ENCODE peak calls at places on chromosomes 13 and 19, in six cellular contexts. One of them, this sample, is unnamed.

GRCh38 chr13:32951580-32951979 is 64.6 kb upstream of the KL start:
- DNase-seq in breast epithelium: no peak
- DNase-seq in upper lobe of left lung: no peak
- DNase-seq in Panc1: no peak
- DNase-seq in sigmoid colon: no peak
- DNase-seq in GM12878: no peak
- DNase-seq in this sample: no peak

GRCh38 chr19:53246498-53246897 is 8.2 kb downstream of the ZNF677 start:
- DNase-seq in breast epithelium: no peak
- DNase-seq in upper lobe of left lung: no peak
- DNase-seq in Panc1: no peak
- DNase-seq in sigmoid colon: no peak
- DNase-seq in GM12878: peak
- DNase-seq in this sample: no peak

GRCh38 chr13:61880576-61881283 is 465.1 kb upstream of the PCDH20 start:
- DNase-seq in breast epithelium: no peak
- DNase-seq in upper lobe of left lung: no peak
- DNase-seq in Panc1: peak
- DNase-seq in sigmoid colon: no peak
- DNase-seq in GM12878: no peak
- DNase-seq in this sample: no peak

GRCh38 chr19:18170714-18171255 is 2.8 kb upstream of the IFI30 start:
- DNase-seq in breast epithelium: no peak
- DNase-seq in upper lobe of left lung: no peak
- DNase-seq in Panc1: no peak
- DNase-seq in sigmoid colon: no peak
- DNase-seq in GM12878: peak
- DNase-seq in this sample: no peak

GRCh38 chr19:40604647-40605200 is 3.6 kb downstream of the LTBP4 start:
- DNase-seq in breast epithelium: no peak
- DNase-seq in upper lobe of left lung: peak
- DNase-seq in Panc1: no peak
- DNase-seq in sigmoid colon: peak
- DNase-seq in GM12878: no peak
- DNase-seq in this sample: no peak

GRCh38 chr19:4609878-4610511 is 29.3 kb upstream of the TNFAIP8L1 start:
- DNase-seq in breast epithelium: no peak
- DNase-seq in upper lobe of left lung: peak
- DNase-seq in Panc1: no peak
- DNase-seq in sigmoid colon: no peak
- DNase-seq in GM12878: no peak
- DNase-seq in this sample: no peak

GRCh38 chr19:3481241-3482090 is 1.1 kb upstream of the SMIM24 start:
- DNase-seq in breast epithelium: no peak
- DNase-seq in upper lobe of left lung: peak
- DNase-seq in Panc1: no peak
- DNase-seq in sigmoid colon: no peak
- DNase-seq in GM12878: no peak
- DNase-seq in this sample: no peak

GRCh38 chr19:52742516-52742915 is 7.7 kb upstream of the ZNF611 start:
- DNase-seq in breast epithelium: no peak
- DNase-seq in upper lobe of left lung: no peak
- DNase-seq in Panc1: no peak
- DNase-seq in sigmoid colon: no peak
- DNase-seq in GM12878: no peak
- DNase-seq in this sample: no peak

GRCh38 chr13:94169783-94170513 is 309.5 kb downstream of the DCT start:
- DNase-seq in breast epithelium: peak
- DNase-seq in upper lobe of left lung: no peak
- DNase-seq in Panc1: no peak
- DNase-seq in sigmoid colon: no peak
- DNase-seq in GM12878: no peak
- DNase-seq in this sample: no peak

GRCh38 chr13:20869540-20869939 is 33.0 kb downstream of the XPO4 start:
- DNase-seq in breast epithelium: no peak
- DNase-seq in upper lobe of left lung: no peak
- DNase-seq in Panc1: no peak
- DNase-seq in sigmoid colon: no peak
- DNase-seq in GM12878: no peak
- DNase-seq in this sample: no peak

GRCh38 chr13:113635048-113635420 is 23.0 kb downstream of the ATP4B start:
- DNase-seq in breast epithelium: no peak
- DNase-seq in upper lobe of left lung: no peak
- DNase-seq in Panc1: no peak
- DNase-seq in sigmoid colon: no peak
- DNase-seq in GM12878: no peak
- DNase-seq in this sample: no peak

GRCh38 chr19:6218497-6219146 is 61.2 kb downstream of the MLLT1 start:
- DNase-seq in breast epithelium: peak
- DNase-seq in upper lobe of left lung: peak
- DNase-seq in Panc1: peak
- DNase-seq in sigmoid colon: peak
- DNase-seq in GM12878: peak
- DNase-seq in this sample: no peak

GRCh38 chr19:43735957-43736356 is 18.8 kb downstream of the SMG9 start:
- DNase-seq in breast epithelium: no peak
- DNase-seq in upper lobe of left lung: no peak
- DNase-seq in Panc1: no peak
- DNase-seq in sigmoid colon: no peak
- DNase-seq in GM12878: no peak
- DNase-seq in this sample: no peak

GRCh38 chr19:15264061-15264932 is 32.0 kb upstream of the EPHX3 start:
- DNase-seq in breast epithelium: peak
- DNase-seq in upper lobe of left lung: no peak
- DNase-seq in Panc1: no peak
- DNase-seq in sigmoid colon: peak
- DNase-seq in GM12878: no peak
- DNase-seq in this sample: no peak

GRCh38 chr19:41785653-41786052 is 10.7 kb upstream of the CEACAM3 start:
- DNase-seq in breast epithelium: peak
- DNase-seq in upper lobe of left lung: no peak
- DNase-seq in Panc1: no peak
- DNase-seq in sigmoid colon: no peak
- DNase-seq in GM12878: peak
- DNase-seq in this sample: no peak

GRCh38 chr13:50387124-50387581 is 371.9 kb downstream of the KCNRG start:
- DNase-seq in breast epithelium: no peak
- DNase-seq in upper lobe of left lung: peak
- DNase-seq in Panc1: no peak
- DNase-seq in sigmoid colon: no peak
- DNase-seq in GM12878: no peak
- DNase-seq in this sample: no peak

GRCh38 chr19:38841787-38842438 is 7.9 kb downstream of the HNRNPL start:
- DNase-seq in breast epithelium: no peak
- DNase-seq in upper lobe of left lung: no peak
- DNase-seq in Panc1: no peak
- DNase-seq in sigmoid colon: no peak
- DNase-seq in GM12878: no peak
- DNase-seq in this sample: no peak

GRCh38 chr13:28136916-28137315 is 1.4 kb upstream of the PAN3 start:
- DNase-seq in breast epithelium: no peak
- DNase-seq in upper lobe of left lung: no peak
- DNase-seq in Panc1: no peak
- DNase-seq in sigmoid colon: no peak
- DNase-seq in GM12878: no peak
- DNase-seq in this sample: no peak

GRCh38 chr13:22137361-22138050 is 466.6 kb downstream of the FGF9 start:
- DNase-seq in breast epithelium: no peak
- DNase-seq in upper lobe of left lung: no peak
- DNase-seq in Panc1: no peak
- DNase-seq in sigmoid colon: no peak
- DNase-seq in GM12878: no peak
- DNase-seq in this sample: no peak
- TF ChIP-seq POLR2AphosphoS5 in breast epithelium: no peak
- TF ChIP-seq POLR2AphosphoS5 in upper lobe of left lung: no peak
- TF ChIP-seq POLR2AphosphoS5 in Panc1: no peak
- TF ChIP-seq POLR2AphosphoS5 in sigmoid colon: no peak
- TF ChIP-seq POLR2AphosphoS5 in GM12878: no peak
- TF ChIP-seq POLR2AphosphoS5 in this sample: no peak

GRCh38 chr13:39313721-39314120 is 275.5 kb downstream of the NHLRC3 start:
- DNase-seq in breast epithelium: no peak
- DNase-seq in upper lobe of left lung: no peak
- DNase-seq in Panc1: no peak
- DNase-seq in sigmoid colon: no peak
- DNase-seq in GM12878: no peak
- DNase-seq in this sample: no peak
- TF ChIP-seq POLR2AphosphoS5 in breast epithelium: no peak
- TF ChIP-seq POLR2AphosphoS5 in upper lobe of left lung: no peak
- TF ChIP-seq POLR2AphosphoS5 in Panc1: no peak
- TF ChIP-seq POLR2AphosphoS5 in sigmoid colon: no peak
- TF ChIP-seq POLR2AphosphoS5 in GM12878: no peak
- TF ChIP-seq POLR2AphosphoS5 in this sample: no peak

GRCh38 chr19:33375760-33376159 is 2.3 kb downstream of the CEBPG start:
- DNase-seq in breast epithelium: no peak
- DNase-seq in upper lobe of left lung: no peak
- DNase-seq in Panc1: no peak
- DNase-seq in sigmoid colon: no peak
- DNase-seq in GM12878: no peak
- DNase-seq in this sample: no peak

GRCh38 chr19:33376423-33376822 is 2.9 kb downstream of the CEBPG start:
- DNase-seq in breast epithelium: no peak
- DNase-seq in upper lobe of left lung: no peak
- DNase-seq in Panc1: peak
- DNase-seq in sigmoid colon: peak
- DNase-seq in GM12878: no peak
- DNase-seq in this sample: no peak

GRCh38 chr19:33375156-33375744 is 1.7 kb downstream of the CEBPG start:
- DNase-seq in breast epithelium: no peak
- DNase-seq in upper lobe of left lung: no peak
- DNase-seq in Panc1: no peak
- DNase-seq in sigmoid colon: no peak
- DNase-seq in GM12878: no peak
- DNase-seq in this sample: no peak

GRCh38 chr19:33373701-33374405 is at the start of gene CEBPG:
- DNase-seq in breast epithelium: no peak
- DNase-seq in upper lobe of left lung: peak
- DNase-seq in Panc1: no peak
- DNase-seq in sigmoid colon: peak
- DNase-seq in GM12878: no peak
- DNase-seq in this sample: no peak

GRCh38 chr19:33374406-33374703 is 846 bp downstream of the CEBPG start:
- DNase-seq in breast epithelium: no peak
- DNase-seq in upper lobe of left lung: peak
- DNase-seq in Panc1: no peak
- DNase-seq in sigmoid colon: no peak
- DNase-seq in GM12878: no peak
- DNase-seq in this sample: no peak
- TF ChIP-seq POLR2AphosphoS5 in breast epithelium: peak
- TF ChIP-seq POLR2AphosphoS5 in upper lobe of left lung: no peak
- TF ChIP-seq POLR2AphosphoS5 in Panc1: no peak
- TF ChIP-seq POLR2AphosphoS5 in sigmoid colon: no peak
- TF ChIP-seq POLR2AphosphoS5 in GM12878: no peak
- TF ChIP-seq POLR2AphosphoS5 in this sample: no peak

GRCh38 chr19:9667898-9668297 is 7.0 kb downstream of the ZNF562 start:
- DNase-seq in breast epithelium: no peak
- DNase-seq in upper lobe of left lung: no peak
- DNase-seq in Panc1: no peak
- DNase-seq in sigmoid colon: no peak
- DNase-seq in GM12878: no peak
- DNase-seq in this sample: no peak
- TF ChIP-seq POLR2AphosphoS5 in breast epithelium: no peak
- TF ChIP-seq POLR2AphosphoS5 in upper lobe of left lung: no peak
- TF ChIP-seq POLR2AphosphoS5 in Panc1: no peak
- TF ChIP-seq POLR2AphosphoS5 in sigmoid colon: no peak
- TF ChIP-seq POLR2AphosphoS5 in GM12878: no peak
- TF ChIP-seq POLR2AphosphoS5 in this sample: no peak

GRCh38 chr19:55146078-55146647 is 2.8 kb downstream of the TNNT1 start:
- DNase-seq in breast epithelium: no peak
- DNase-seq in upper lobe of left lung: peak
- DNase-seq in Panc1: no peak
- DNase-seq in sigmoid colon: no peak
- DNase-seq in GM12878: no peak
- DNase-seq in this sample: no peak
- TF ChIP-seq POLR2AphosphoS5 in breast epithelium: no peak
- TF ChIP-seq POLR2AphosphoS5 in upper lobe of left lung: no peak
- TF ChIP-seq POLR2AphosphoS5 in Panc1: no peak
- TF ChIP-seq POLR2AphosphoS5 in sigmoid colon: no peak
- TF ChIP-seq POLR2AphosphoS5 in GM12878: no peak
- TF ChIP-seq POLR2AphosphoS5 in this sample: no peak

GRCh38 chr13:46140044-46140443 is 35.2 kb upstream of the CPB2 start:
- DNase-seq in breast epithelium: no peak
- DNase-seq in upper lobe of left lung: no peak
- DNase-seq in Panc1: no peak
- DNase-seq in sigmoid colon: no peak
- DNase-seq in GM12878: no peak
- DNase-seq in this sample: no peak
- TF ChIP-seq POLR2AphosphoS5 in breast epithelium: no peak
- TF ChIP-seq POLR2AphosphoS5 in upper lobe of left lung: no peak
- TF ChIP-seq POLR2AphosphoS5 in Panc1: no peak
- TF ChIP-seq POLR2AphosphoS5 in sigmoid colon: no peak
- TF ChIP-seq POLR2AphosphoS5 in GM12878: peak
- TF ChIP-seq POLR2AphosphoS5 in this sample: no peak

GRCh38 chr19:45526143-45526542 is 18.9 kb downstream of the VASP start:
- DNase-seq in breast epithelium: peak
- DNase-seq in upper lobe of left lung: no peak
- DNase-seq in Panc1: no peak
- DNase-seq in sigmoid colon: peak
- DNase-seq in GM12878: no peak
- DNase-seq in this sample: no peak

GRCh38 chr19:45527731-45528130 is 20.5 kb downstream of the VASP start:
- DNase-seq in breast epithelium: no peak
- DNase-seq in upper lobe of left lung: no peak
- DNase-seq in Panc1: no peak
- DNase-seq in sigmoid colon: no peak
- DNase-seq in GM12878: no peak
- DNase-seq in this sample: no peak

GRCh38 chr19:45526971-45527370 is 19.7 kb downstream of the VASP start:
- DNase-seq in breast epithelium: no peak
- DNase-seq in upper lobe of left lung: no peak
- DNase-seq in Panc1: no peak
- DNase-seq in sigmoid colon: no peak
- DNase-seq in GM12878: no peak
- DNase-seq in this sample: no peak

GRCh38 chr19:45528744-45529453 is 21.6 kb downstream of the VASP start:
- DNase-seq in breast epithelium: peak
- DNase-seq in upper lobe of left lung: peak
- DNase-seq in Panc1: no peak
- DNase-seq in sigmoid colon: no peak
- DNase-seq in GM12878: no peak
- DNase-seq in this sample: no peak

DNA sequence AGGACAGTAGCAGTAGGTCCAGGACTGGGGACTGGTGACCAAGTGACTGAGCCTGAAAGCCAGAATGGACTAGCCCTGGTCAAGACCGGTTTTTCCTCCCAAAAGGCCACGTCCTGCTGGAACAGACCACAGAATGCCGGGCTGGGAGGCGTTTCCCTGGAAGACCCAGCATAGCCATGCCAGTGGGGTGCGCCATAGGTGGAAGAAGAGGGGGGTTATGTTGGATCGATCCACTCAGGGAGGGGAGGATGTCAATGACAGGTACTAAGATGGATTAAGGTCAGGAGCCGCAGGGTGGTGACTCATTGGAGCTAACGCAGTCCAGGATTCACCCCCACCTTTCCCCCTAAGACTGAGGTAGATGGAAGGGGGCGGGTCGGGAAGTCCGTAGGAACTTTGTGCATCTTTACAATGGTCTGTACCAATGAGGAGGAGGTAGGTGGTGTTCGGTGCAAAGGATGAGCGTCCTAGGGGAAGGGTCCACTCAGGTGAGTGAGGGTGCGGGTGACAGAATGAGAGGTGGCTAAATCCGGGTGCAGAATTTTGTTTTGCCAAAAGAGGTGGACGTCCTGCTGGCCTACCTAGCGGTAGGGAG is 21.0 kb downstream of the VASP start:
- DNase-seq in breast epithelium: peak
- DNase-seq in upper lobe of left lung: no peak
- DNase-seq in Panc1: no peak
- DNase-seq in sigmoid colon: no peak
- DNase-seq in GM12878: no peak
- DNase-seq in this sample: no peak
- TF ChIP-seq POLR2AphosphoS5 in breast epithelium: no peak
- TF ChIP-seq POLR2AphosphoS5 in upper lobe of left lung: no peak
- TF ChIP-seq POLR2AphosphoS5 in Panc1: peak
- TF ChIP-seq POLR2AphosphoS5 in sigmoid colon: peak
- TF ChIP-seq POLR2AphosphoS5 in GM12878: peak
- TF ChIP-seq POLR2AphosphoS5 in this sample: no peak